ENCODE peak calls at places on chromosomes 6 and 20, in six cellular contexts. Z is neural progenitor cell, H is foreskin fibroblast, G is epithelial cell of proximal tubule, L is AG04450, D is stomach. I is an unnamed sample.

GRCh38 chr20:63314566-63315239 is 21.7 kb downstream of the COL20A1 start:
- DNase-seq in G (no peak), D (no peak), Z (no peak), H (no peak), L (no peak), I (no peak)

GRCh38 chr20:1323830-1324597 is 4.9 kb downstream of the SDCBP2 start:
- DNase-seq in G (no peak), Z (no peak), L (no peak), H (no peak), D (no peak), I (no peak)

GRCh38 chr20:12969071-12969669 is 39.6 kb upstream of the SPTLC3 start:
- DNase-seq in Z (no peak), D (no peak), H (peak), G (no peak), L (no peak), I (no peak)

GRCh38 chr6:52603000-52603795 is 26.3 kb upstream of the TRAM2 start:
- DNase-seq in H (peak), G (no peak), Z (no peak), L (no peak), D (no peak), I (peak)

GRCh38 chr6:87176493-87176892 is 21.1 kb downstream of the ZNF292 start:
- DNase-seq in H (no peak), Z (no peak), G (no peak), L (no peak), D (no peak), I (no peak)

GRCh38 chr6:157685596-157686280 is 137.3 kb upstream of the SNX9 start:
- DNase-seq in H (no peak), Z (no peak), D (no peak), G (no peak), L (no peak), I (no peak)

GRCh38 chr6:88492824-88493223 is 326.7 kb upstream of the CNR1 start:
- DNase-seq in L (no peak), G (no peak), H (peak), Z (peak), D (no peak), I (peak)

GRCh38 chr6:8085053-8085511 is 17.3 kb downstream of the EEF1E1 start:
- DNase-seq in Z (no peak), G (peak), H (peak), D (peak), L (peak), I (peak)

GRCh38 chr20:561437-562231 is 18.0 kb upstream of the CSNK2A1 start:
- DNase-seq in Z (peak), L (peak), D (peak), G (no peak), H (peak), I (peak)

GRCh38 chr6:22929228-22929627 is 359.9 kb downstream of the HDGFL1 start:
- DNase-seq in H (peak), Z (no peak), L (no peak), G (no peak), D (no peak), I (no peak)

GRCh38 chr6:22056398-22056797 is 240.4 kb downstream of the PRL start:
- DNase-seq in Z (no peak), L (no peak), H (no peak), G (no peak), D (no peak), I (no peak)

GRCh38 chr6:154223296-154223695 is 133.3 kb downstream of the IPCEF1 start:
- DNase-seq in L (no peak), Z (no peak), H (no peak), D (no peak), G (no peak), I (no peak)

GRCh38 chr6:29632789-29633531 is at the start of gene GABBR1:
- DNase-seq in H (peak), Z (peak), L (peak), G (no peak), D (peak), I (peak)

GRCh38 chr6:30881987-30882763 is 2.1 kb upstream of the DDR1 start:
- DNase-seq in G (no peak), H (peak), Z (peak), L (peak), D (no peak), I (peak)

GRCh38 chr20:43583982-43584432 is 6.7 kb upstream of the IFT52 start:
- DNase-seq in G (peak), D (peak), Z (no peak), H (peak), L (peak), I (peak)

GRCh38 chr6:11711644-11711993 is 67.0 kb downstream of the ADTRP start:
- DNase-seq in G (no peak), L (peak), Z (no peak), D (no peak), H (no peak), I (no peak)

GRCh38 chr6:8462169-8462568 is 26.8 kb upstream of the SLC35B3 start:
- DNase-seq in G (no peak), D (no peak), Z (no peak), H (no peak), L (no peak), I (no peak)

GRCh38 chr6:142262231-142262630 is 39.6 kb upstream of the ADGRG6 start:
- DNase-seq in H (no peak), G (no peak), D (no peak), Z (no peak), L (no peak), I (no peak)

DNA sequence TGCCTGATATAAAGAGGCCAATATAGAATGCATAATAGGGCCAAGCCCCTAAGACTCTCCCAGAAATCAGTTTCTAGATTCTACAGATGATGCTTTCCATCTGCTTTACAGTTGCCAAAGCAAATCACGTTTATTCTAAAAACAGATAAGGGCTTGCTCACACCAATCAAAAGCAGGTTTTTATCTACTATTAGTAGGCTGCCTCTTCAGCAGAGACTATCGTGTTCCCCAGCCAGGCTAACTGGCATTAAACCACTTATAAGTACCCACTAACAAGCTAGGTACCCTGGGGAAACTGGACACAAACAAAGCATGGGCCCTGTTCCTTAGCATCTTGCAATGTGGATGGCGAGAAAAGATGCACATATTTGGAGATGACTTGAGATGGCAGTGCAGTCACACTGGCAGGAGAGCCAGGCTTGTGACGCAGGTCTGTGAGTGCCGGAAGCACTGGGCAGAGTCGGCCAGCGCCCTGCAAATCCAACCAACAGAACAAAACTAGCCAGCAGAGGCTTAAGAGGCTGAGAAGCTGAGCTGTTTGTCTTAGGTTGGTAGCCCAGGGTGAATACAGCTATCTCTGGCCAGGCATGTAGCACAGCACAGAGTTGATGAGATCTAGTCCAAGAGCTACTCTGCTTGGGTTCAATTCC is 73.4 kb downstream of the GFOD1 start:
- DNase-seq in D (no peak), G (no peak), L (no peak), Z (peak), H (no peak), I (peak)
- TF ChIP-seq CTCF in D (no peak), G (no peak), L (no peak), Z (no peak), H (no peak), I (no peak)

GRCh38 chr20:20317195-20318113 is 50.5 kb upstream of the INSM1 start:
- DNase-seq in H (no peak), G (no peak), D (no peak), Z (no peak), L (no peak), I (no peak)
- H3K4me3 ChIP-seq in H (no peak), G (no peak), D (no peak), Z (no peak), L (no peak), I (no peak)

GRCh38 chr6:108623995-108624394 is 63.3 kb downstream of the FOXO3 start:
- DNase-seq in D (no peak), H (no peak), L (no peak), G (no peak), Z (no peak), I (no peak)

GRCh38 chr6:108626777-108627176 is 66.1 kb downstream of the FOXO3 start:
- DNase-seq in H (no peak), G (no peak), L (no peak), Z (no peak), D (no peak), I (no peak)

GRCh38 chr6:108619431-108620197 is 58.9 kb downstream of the FOXO3 start:
- DNase-seq in H (peak), D (no peak), Z (no peak), L (no peak), G (no peak), I (no peak)

GRCh38 chr6:108621117-108621516 is 60.4 kb downstream of the FOXO3 start:
- DNase-seq in G (no peak), D (peak), H (peak), Z (no peak), L (peak), I (peak)

GRCh38 chr6:108622601-108623335 is 62.1 kb downstream of the FOXO3 start:
- DNase-seq in L (peak), D (no peak), G (no peak), H (peak), Z (no peak), I (peak)
- TF ChIP-seq CTCF in L (peak), D (no peak), G (no peak), H (peak), Z (no peak), I (peak)

GRCh38 chr20:3751664-3752385 is 15.7 kb downstream of the ADISSP start:
- DNase-seq in D (peak), Z (peak), H (no peak), L (no peak), G (no peak), I (no peak)
- H3K4me3 ChIP-seq in D (peak), Z (peak), H (no peak), L (no peak), G (peak), I (no peak)

DNA sequence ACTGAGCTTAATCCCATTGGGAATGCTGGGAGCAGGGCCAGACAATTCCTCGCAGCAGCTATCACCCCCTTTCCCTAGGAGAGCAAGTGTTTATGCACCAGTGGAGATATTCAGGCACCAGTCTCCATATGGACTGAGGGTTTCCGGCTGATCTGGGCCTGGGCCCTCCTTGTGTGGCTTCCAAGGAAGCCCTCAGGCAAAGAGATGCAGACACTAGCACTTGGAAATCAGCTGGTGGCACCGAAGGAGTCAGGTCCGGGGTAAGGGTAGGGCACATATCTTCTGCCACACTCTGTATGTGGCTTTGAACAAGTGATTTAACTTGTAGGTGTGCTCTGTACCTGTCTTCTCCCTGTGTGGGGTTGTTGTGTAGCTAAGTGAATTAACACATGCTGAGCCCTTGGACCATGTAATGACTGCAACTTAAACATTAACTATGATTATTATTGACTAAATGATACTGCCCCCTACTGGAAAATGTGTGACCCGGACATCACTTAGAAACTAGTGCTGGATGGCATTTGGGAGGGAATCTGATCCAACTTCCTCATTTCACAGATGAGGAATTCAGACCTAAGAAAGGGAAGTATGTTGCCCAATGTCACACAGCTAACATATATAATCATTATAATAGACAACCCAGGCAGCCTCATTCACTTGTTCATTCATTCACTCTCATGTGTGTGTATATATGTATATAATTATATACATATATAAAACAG is 19.3 kb upstream of the WFDC2 start:
- DNase-seq in Z (peak), H (peak), G (peak), D (no peak), L (no peak), I (peak)
- TF ChIP-seq CTCF in Z (peak), H (peak), G (peak), D (peak), L (peak), I (peak)

I was measured in choroid plexus epithelial cell.